ENCODE peak calls at places on chromosomes 1 and 21, in nine cellular contexts. L, T, K, D, G, E, O, N and P are unnamed samples.

GRCh38 chr1:201463071-201463552 is 5.9 kb downstream of the PHLDA3 start:
- ATAC-seq in L (no peak), T (no peak), K (peak; percentile 56), D (peak; percentile 22), G (no peak), E (no peak), O (peak; percentile 20), N (no peak), P (no peak)

GRCh38 chr1:116832268-116832931 is 77.3 kb upstream of the PTGFRN start:
- ATAC-seq in L (no peak), T (no peak), K (no peak), D (no peak), G (no peak), E (no peak), O (no peak), N (no peak), P (no peak)

GRCh38 chr1:199512037-199512710 is 515.3 kb upstream of the NR5A2 start:
- ATAC-seq in L (no peak), T (no peak), K (no peak), D (no peak), G (no peak), E (no peak), O (no peak), N (no peak), P (no peak)

GRCh38 chr1:184866991-184867788 is 107.1 kb downstream of the NIBAN1 start:
- ATAC-seq in L (peak; percentile 86), T (peak; percentile 84), K (no peak), D (peak; percentile 85), G (peak; percentile 90), E (peak; percentile 89), O (peak; percentile 96), N (peak; percentile 90), P (peak; percentile 81)

GRCh38 chr1:33502726-33503125 is 30.3 kb downstream of the ZSCAN20 start:
- ATAC-seq in L (no peak), T (no peak), K (no peak), D (no peak), G (no peak), E (no peak), O (no peak), N (no peak), P (no peak)

GRCh38 chr21:27631471-27631870 is 664.6 kb upstream of the ADAMTS5 start:
- ATAC-seq in L (no peak), T (no peak), K (no peak), D (no peak), G (no peak), E (no peak), O (no peak), N (no peak), P (no peak)

GRCh38 chr21:46092811-46093667 is 4.9 kb upstream of the COL6A2 start:
- ATAC-seq in L (no peak), T (no peak), K (no peak), D (no peak), G (no peak), E (no peak), O (peak; percentile 40), N (no peak), P (no peak)

GRCh38 chr1:44293761-44294315 is 61.2 kb downstream of the ERI3 start:
- ATAC-seq in L (no peak), T (no peak), K (no peak), D (peak; percentile 29), G (no peak), E (no peak), O (no peak), N (no peak), P (no peak)

GRCh38 chr1:158028956-158029355 is 35.5 kb downstream of the KIRREL1 start:
- ATAC-seq in L (no peak), T (no peak), K (peak; percentile 63), D (no peak), G (no peak), E (no peak), O (peak; percentile 52), N (no peak), P (no peak)